ENCODE peak calls at places on chromosomes 2 and 18, in five cellular contexts. F is DMS153, G is iPS-NIHi11, B is NCI-H524, Y is HEK293T. Z is an unnamed sample.

GRCh38 chr2:112607680-112608438 is 23.4 kb downstream of the CHCHD5 start:
- DNase-seq in F (no peak), G (no peak), B (no peak), Y (no peak), Z (peak; percentile 29)

GRCh38 chr2:222445226-222445625 is 20.9 kb downstream of the SGPP2 start:
- DNase-seq in F (no peak), G (no peak), B (no peak), Y (no peak), Z (no peak)

GRCh38 chr2:28390857-28391563 is 1.6 kb upstream of the FOSL2 start:
- DNase-seq in F (peak; percentile 49), G (peak; percentile 59), B (peak; percentile 73), Y (peak; percentile 23), Z (peak; percentile 49)

GRCh38 chr2:219142329-219142728 is 18.3 kb downstream of the NHEJ1 start:
- DNase-seq in F (no peak), G (no peak), B (no peak), Y (no peak), Z (no peak)

GRCh38 chr2:43107679-43108078 is 118.7 kb downstream of the ZFP36L2 start:
- DNase-seq in F (no peak), G (no peak), B (no peak), Y (no peak), Z (no peak)

GRCh38 chr2:126634273-126634861 is 21.6 kb upstream of the GYPC start:
- DNase-seq in F (no peak), G (no peak), B (no peak), Y (peak; percentile 47), Z (no peak)

GRCh38 chr2:18084376-18084775 is 205.9 kb downstream of the KCNS3 start:
- DNase-seq in F (no peak), G (no peak), B (no peak), Y (no peak), Z (no peak)

GRCh38 chr2:140597836-140598235 is 1533.0 kb downstream of the LRP1B start:
- DNase-seq in F (no peak), G (peak; percentile 14), B (no peak), Y (no peak), Z (no peak)

GRCh38 chr18:1784113-1784512 is 787.2 kb downstream of the METTL4 start:
- DNase-seq in F (no peak), G (no peak), B (no peak), Y (no peak), Z (no peak)

GRCh38 chr2:119718391-119719260 is 39.6 kb downstream of the TMEM177 start:
- DNase-seq in F (no peak), G (no peak), B (no peak), Y (no peak), Z (no peak)

GRCh38 chr2:215667544-215668243 is 231.8 kb upstream of the FN1 start:
- DNase-seq in F (no peak), G (no peak), B (no peak), Y (no peak), Z (no peak)

GRCh38 chr2:152134488-152135280 is 35.8 kb upstream of the CACNB4 start:
- DNase-seq in F (no peak), G (no peak), B (no peak), Y (no peak), Z (no peak)

GRCh38 chr2:38747007-38747424 is 4.1 kb downstream of the SRSF7 start:
- DNase-seq in F (no peak), G (no peak), B (no peak), Y (no peak), Z (no peak)

GRCh38 chr18:65938592-65939372 is 188.0 kb downstream of the CDH7 start:
- DNase-seq in F (no peak), G (peak; percentile 55), B (peak; percentile 70), Y (peak; percentile 12), Z (peak; percentile 4)

GRCh38 chr2:20080839-20081348 is 29.5 kb upstream of the LAPTM4A start:
- DNase-seq in F (no peak), G (peak; percentile 49), B (peak; percentile 28), Y (no peak), Z (no peak)

GRCh38 chr2:46177461-46178089 is 119.6 kb upstream of the EPAS1 start:
- DNase-seq in F (no peak), G (no peak), B (no peak), Y (no peak), Z (no peak)

GRCh38 chr2:122193622-122194021 is 438.2 kb downstream of the TSN start:
- DNase-seq in F (no peak), G (no peak), B (no peak), Y (no peak), Z (no peak)

GRCh38 chr2:24181849-24182248 is 7.0 kb downstream of the FAM228A start:
- DNase-seq in F (no peak), G (no peak), B (peak; percentile 76), Y (no peak), Z (peak; percentile 61)

GRCh38 chr2:209076151-209076550 is 347.7 kb upstream of the MAP2 start:
- DNase-seq in F (no peak), G (no peak), B (no peak), Y (no peak), Z (no peak)

GRCh38 chr2:223751012-223751411 is 86.4 kb downstream of the AP1S3 start:
- DNase-seq in F (no peak), G (no peak), B (no peak), Y (no peak), Z (no peak)

GRCh38 chr2:240227538-240228428 is 87.3 kb upstream of the OTOS start:
- DNase-seq in F (no peak), G (no peak), B (peak; percentile 5), Y (no peak), Z (no peak)